ENCODE peak calls at places on chromosome 14, in six cellular contexts. L, E, P, T, Y and X are unnamed samples.

GRCh38 chr14:32513571-32514009 is 184.5 kb downstream of the AKAP6 start:
- DNase-seq in L (no peak), E (no peak), P (no peak), T (no peak), Y (no peak), X (no peak)

GRCh38 chr14:98138666-98139065 is 1133.3 kb downstream of the BCL11B start:
- DNase-seq in L (no peak), E (peak; percentile 76), P (peak; percentile 5), T (peak; percentile 13), Y (no peak), X (peak; percentile 5)

GRCh38 chr14:76829016-76829365 is 2.8 kb downstream of the LRRC74A start:
- DNase-seq in L (no peak), E (no peak), P (no peak), T (no peak), Y (no peak), X (no peak)

GRCh38 chr14:78857974-78858373 is 687.8 kb downstream of the NRXN3 start:
- DNase-seq in L (no peak), E (no peak), P (no peak), T (no peak), Y (no peak), X (no peak)

GRCh38 chr14:84144166-84144565 is 1385.8 kb upstream of the FLRT2 start:
- DNase-seq in L (no peak), E (no peak), P (no peak), T (no peak), Y (no peak), X (no peak)

GRCh38 chr14:37251778-37252177 is 54.0 kb downstream of the MIPOL1 start:
- DNase-seq in L (peak; percentile 35), E (no peak), P (no peak), T (no peak), Y (no peak), X (no peak)

GRCh38 chr14:33009673-33010072 is 71.0 kb downstream of the NPAS3 start:
- DNase-seq in L (no peak), E (no peak), P (no peak), T (no peak), Y (no peak), X (no peak)

GRCh38 chr14:56874375-56874774 is 64.1 kb upstream of the OTX2 start:
- DNase-seq in L (peak; percentile 18), E (peak; percentile 71), P (peak; percentile 5), T (no peak), Y (no peak), X (no peak)

GRCh38 chr14:22218729-22219128 is 370.3 kb downstream of the DAD1 start:
- DNase-seq in L (no peak), E (no peak), P (no peak), T (no peak), Y (no peak), X (no peak)

GRCh38 chr14:99650189-99650588 is 5.3 kb downstream of the HHIPL1 start:
- DNase-seq in L (no peak), E (no peak), P (no peak), T (no peak), Y (no peak), X (no peak)

GRCh38 chr14:61271552-61271951 is 9.6 kb downstream of the TMEM30B start:
- DNase-seq in L (no peak), E (no peak), P (no peak), T (no peak), Y (no peak), X (no peak)

GRCh38 chr14:65709576-65709975 is 297.0 kb downstream of the FUT8 start:
- DNase-seq in L (no peak), E (no peak), P (no peak), T (no peak), Y (no peak), X (no peak)

GRCh38 chr14:79668941-79669340 is 542.4 kb downstream of the DIO2 start:
- DNase-seq in L (no peak), E (no peak), P (no peak), T (no peak), Y (no peak), X (no peak)

GRCh38 chr14:22558221-22558913 is 30.7 kb downstream of the DAD1 start:
- DNase-seq in L (peak; percentile 53), E (peak; percentile 84), P (peak; percentile 20), T (no peak), Y (no peak), X (no peak)

GRCh38 chr14:77641534-77642341 is 25.3 kb upstream of the SPTLC2 start:
- DNase-seq in L (no peak), E (no peak), P (no peak), T (no peak), Y (peak; percentile 16), X (peak; percentile 61)

GRCh38 chr14:63707216-63707615 is 20.6 kb downstream of the SGPP1 start:
- DNase-seq in L (no peak), E (no peak), P (no peak), T (no peak), Y (no peak), X (no peak)

GRCh38 chr14:76752744-76753143 is 8.5 kb upstream of the VASH1 start:
- DNase-seq in L (no peak), E (no peak), P (no peak), T (no peak), Y (no peak), X (no peak)

GRCh38 chr14:90275820-90276219 is 19.5 kb downstream of the PSMC1 start:
- DNase-seq in L (no peak), E (no peak), P (no peak), T (no peak), Y (no peak), X (no peak)

GRCh38 chr14:45715946-45716345 is 462.9 kb upstream of the MIS18BP1 start:
- DNase-seq in L (no peak), E (no peak), P (no peak), T (no peak), Y (no peak), X (no peak)

GRCh38 chr14:68961781-68962584 is 17.1 kb downstream of the ACTN1 start:
- DNase-seq in L (no peak), E (peak; percentile 77), P (peak; percentile 24), T (no peak), Y (no peak), X (no peak)

GRCh38 chr14:31243860-31244259 is 36.3 kb upstream of the HECTD1 start:
- DNase-seq in L (no peak), E (no peak), P (no peak), T (no peak), Y (no peak), X (no peak)

GRCh38 chr14:90871605-90872233 is 55.5 kb upstream of the TTC7B start:
- DNase-seq in L (no peak), E (no peak), P (no peak), T (no peak), Y (no peak), X (no peak)

GRCh38 chr14:67734675-67735074 is 33.0 kb downstream of the RDH12 start:
- DNase-seq in L (no peak), E (no peak), P (no peak), T (no peak), Y (no peak), X (no peak)

GRCh38 chr14:64995291-64995690 is 8.6 kb downstream of the FNTB start:
- DNase-seq in L (no peak), E (no peak), P (no peak), T (no peak), Y (no peak), X (no peak)

GRCh38 chr14:38839743-38840375 is 263.2 kb downstream of the SEC23A start:
- DNase-seq in L (no peak), E (no peak), P (no peak), T (no peak), Y (no peak), X (no peak)

GRCh38 chr14:44914849-44915248 is 46.9 kb downstream of the KLHL28 start:
- DNase-seq in L (peak; percentile 45), E (no peak), P (no peak), T (no peak), Y (no peak), X (no peak)

GRCh38 chr14:104047761-104048160 is 37.7 kb upstream of the ASPG start:
- DNase-seq in L (no peak), E (no peak), P (no peak), T (no peak), Y (no peak), X (no peak)

GRCh38 chr14:88551094-88551870 is 3.5 kb downstream of the PTPN21 start:
- DNase-seq in L (no peak), E (peak; percentile 96), P (peak; percentile 32), T (peak; percentile 41), Y (no peak), X (no peak)

GRCh38 chr14:23568600-23569310 is 1.2 kb upstream of the AP1G2 start:
- DNase-seq in L (peak; percentile 80), E (no peak), P (no peak), T (no peak), Y (no peak), X (no peak)

GRCh38 chr14:21059842-21060589 is 2.4 kb downstream of the RNASE8 start:
- DNase-seq in L (no peak), E (no peak), P (no peak), T (no peak), Y (no peak), X (no peak)

GRCh38 chr14:90440592-90440991 is 43.8 kb downstream of the CALM1 start:
- DNase-seq in L (no peak), E (no peak), P (no peak), T (no peak), Y (no peak), X (no peak)

GRCh38 chr14:102778616-102779351 is 1.5 kb downstream of the TRAF3 start:
- DNase-seq in L (no peak), E (no peak), P (no peak), T (no peak), Y (no peak), X (no peak)
- TF ChIP-seq TAF1 in L (no peak), E (no peak), P (no peak), T (no peak), Y (no peak), X (no peak)

GRCh38 chr14:75252254-75252837 is 26.3 kb upstream of the FOS start:
- DNase-seq in L (no peak), E (no peak), P (no peak), T (no peak), Y (no peak), X (no peak)
- TF ChIP-seq POLR2A in L (no peak), E (no peak), P (no peak), T (no peak), Y (no peak), X (no peak)

GRCh38 chr14:102821252-102821651 is 44.0 kb downstream of the TRAF3 start:
- DNase-seq in L (no peak), E (no peak), P (no peak), T (no peak), Y (no peak), X (no peak)

GRCh38 chr14:102819790-102820330 is 42.6 kb downstream of the TRAF3 start:
- DNase-seq in L (no peak), E (no peak), P (no peak), T (no peak), Y (no peak), X (no peak)

GRCh38 chr14:102817318-102817717 is 40.1 kb downstream of the TRAF3 start:
- DNase-seq in L (no peak), E (no peak), P (no peak), T (no peak), Y (no peak), X (no peak)

GRCh38 chr14:102817942-102818940 is 41.0 kb downstream of the TRAF3 start:
- DNase-seq in L (no peak), E (no peak), P (no peak), T (no peak), Y (no peak), X (no peak)

GRCh38 chr14:102819176-102819628 is 42.0 kb downstream of the TRAF3 start:
- DNase-seq in L (peak; percentile 77), E (no peak), P (no peak), T (no peak), Y (peak; percentile 89), X (no peak)
- TF ChIP-seq TAF1 in L (no peak), E (no peak), P (no peak), T (no peak), Y (peak; percentile 26), X (peak; percentile 40)

GRCh38 chr14:96149131-96149530 is 55.5 kb upstream of the BDKRB2 start:
- DNase-seq in L (no peak), E (no peak), P (no peak), T (no peak), Y (no peak), X (no peak)
- TF ChIP-seq POLR2A in L (no peak), E (no peak), P (no peak), T (no peak), Y (no peak), X (no peak)